ENCODE peak calls at places on chromosomes 16 and 17, in eight cellular contexts. I, S, K, E, A, M, O and N are unnamed samples.

GRCh38 chr17:15943971-15944719 is 785 bp upstream of the ADORA2B start:
- DNase-seq in I (no peak), S (no peak), K (no peak), E (no peak), A (no peak), M (no peak), O (no peak), N (no peak)

GRCh38 chr17:58577696-58578095 is 63.3 kb upstream of the MTMR4 start:
- DNase-seq in I (peak; percentile 80), S (peak; percentile 53), K (peak; percentile 26), E (peak; percentile 49), A (no peak), M (peak; percentile 45), O (peak; percentile 7), N (peak; percentile 64)

GRCh38 chr17:39612291-39612894 is 4.7 kb upstream of the NEUROD2 start:
- DNase-seq in I (no peak), S (no peak), K (no peak), E (no peak), A (no peak), M (no peak), O (no peak), N (no peak)

GRCh38 chr17:4858068-4858879 is 25.1 kb downstream of the MINK1 start:
- DNase-seq in I (no peak), S (no peak), K (no peak), E (no peak), A (no peak), M (no peak), O (peak; percentile 47), N (no peak)

GRCh38 chr16:5042574-5043171 is 8.9 kb upstream of the NAGPA start:
- DNase-seq in I (no peak), S (no peak), K (no peak), E (no peak), A (no peak), M (no peak), O (no peak), N (no peak)

GRCh38 chr16:85567101-85567866 is 45.8 kb upstream of the GSE1 start:
- DNase-seq in I (no peak), S (no peak), K (no peak), E (no peak), A (no peak), M (no peak), O (no peak), N (no peak)

GRCh38 chr17:45729284-45729907 is 54.7 kb upstream of the CRHR1 start:
- DNase-seq in I (no peak), S (no peak), K (no peak), E (no peak), A (peak; percentile 36), M (no peak), O (no peak), N (no peak)

GRCh38 chr16:1054660-1055556 is 17.6 kb upstream of the SSTR5 start:
- DNase-seq in I (no peak), S (peak; percentile 77), K (no peak), E (no peak), A (peak; percentile 52), M (peak; percentile 73), O (peak; percentile 35), N (peak; percentile 40)

GRCh38 chr16:3256876-3257465 is 538 bp upstream of the MEFV start:
- DNase-seq in I (no peak), S (no peak), K (no peak), E (no peak), A (no peak), M (no peak), O (no peak), N (no peak)

GRCh38 chr16:17617021-17617420 is 146.3 kb upstream of the XYLT1 start:
- DNase-seq in I (no peak), S (no peak), K (no peak), E (no peak), A (no peak), M (no peak), O (no peak), N (no peak)

GRCh38 chr16:49696414-49697101 is 159.4 kb downstream of the ZNF423 start:
- DNase-seq in I (no peak), S (no peak), K (no peak), E (no peak), A (no peak), M (no peak), O (no peak), N (no peak)

GRCh38 chr17:2655526-2655925 is 56.0 kb downstream of the CLUH start:
- DNase-seq in I (no peak), S (no peak), K (no peak), E (no peak), A (no peak), M (no peak), O (no peak), N (no peak)

GRCh38 chr16:15033309-15033707 is 22.6 kb downstream of the NTAN1 start:
- DNase-seq in I (no peak), S (no peak), K (no peak), E (no peak), A (no peak), M (peak; percentile 81), O (no peak), N (no peak)

GRCh38 chr17:44203731-44204452 is 4.2 kb upstream of the ATXN7L3 start:
- DNase-seq in I (no peak), S (peak; percentile 64), K (no peak), E (no peak), A (no peak), M (no peak), O (no peak), N (peak; percentile 39)

GRCh38 chr16:85152414-85153030 is 40.2 kb upstream of the CIBAR2 start:
- DNase-seq in I (no peak), S (no peak), K (no peak), E (no peak), A (peak; percentile 95), M (no peak), O (no peak), N (no peak)

GRCh38 chr17:64554028-64554637 is 47.4 kb downstream of the CEP95 start:
- DNase-seq in I (no peak), S (no peak), K (no peak), E (no peak), A (no peak), M (no peak), O (no peak), N (no peak)

GRCh38 chr17:65886240-65886639 is 305.7 kb downstream of the CEP112 start:
- DNase-seq in I (no peak), S (no peak), K (no peak), E (no peak), A (no peak), M (no peak), O (no peak), N (no peak)

GRCh38 chr17:83054518-83055125 is 24.8 kb upstream of the METRNL start:
- DNase-seq in I (no peak), S (no peak), K (no peak), E (peak; percentile 13), A (no peak), M (peak; percentile 8), O (no peak), N (peak; percentile 3)

GRCh38 chr17:41784207-41784744 is 2.2 kb downstream of the JUP start:
- DNase-seq in I (no peak), S (peak; percentile 80), K (peak; percentile 59), E (no peak), A (peak; percentile 37), M (peak; percentile 48), O (peak; percentile 53), N (no peak)

GRCh38 chr17:68344701-68345136 is 53.4 kb downstream of the ARSG start:
- DNase-seq in I (no peak), S (no peak), K (no peak), E (no peak), A (no peak), M (no peak), O (no peak), N (no peak)

GRCh38 chr16:89193021-89193575 is 7.2 kb downstream of the SLC22A31 start:
- DNase-seq in I (no peak), S (no peak), K (no peak), E (peak; percentile 76), A (no peak), M (peak; percentile 79), O (no peak), N (no peak)

GRCh38 chr17:284676-285355 is 67.8 kb downstream of the RPH3AL start:
- DNase-seq in I (peak; percentile 69), S (no peak), K (peak; percentile 7), E (peak; percentile 13), A (no peak), M (peak; percentile 8), O (no peak), N (no peak)

DNA sequence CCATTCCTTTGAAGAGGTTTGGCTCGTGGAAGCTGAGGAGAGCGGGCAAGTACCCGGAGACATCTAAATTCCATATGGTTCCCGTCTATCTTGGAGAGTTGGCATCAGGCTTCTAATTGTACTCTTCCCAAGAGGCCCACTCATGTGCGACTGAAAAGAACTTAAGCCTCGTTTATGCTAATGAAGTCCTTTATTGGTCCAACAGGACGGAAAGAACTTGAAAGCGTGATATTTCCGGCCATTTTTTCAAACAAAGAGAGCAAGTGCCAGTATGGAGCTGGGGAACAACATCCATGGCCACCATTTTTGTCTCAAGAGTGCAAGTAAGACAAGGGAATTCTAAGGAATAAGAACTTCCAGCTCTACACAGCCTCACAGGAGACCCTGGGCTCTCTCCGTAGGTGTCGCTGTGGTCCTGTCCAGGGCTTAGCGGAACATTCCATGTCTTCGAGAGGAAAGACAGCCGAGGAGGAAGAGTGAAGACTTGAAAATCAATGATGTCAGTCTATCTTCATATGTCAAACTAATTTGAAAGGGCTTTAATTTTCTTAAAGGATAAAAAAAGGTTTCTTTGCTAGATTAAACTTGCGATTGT is 566.0 kb upstream of the PSMD7 start:
- DNase-seq in I (no peak), S (no peak), K (no peak), E (no peak), A (no peak), M (no peak), O (no peak), N (no peak)
- TF ChIP-seq POLR2A in I (no peak), S (no peak), K (no peak), E (no peak), A (no peak), M (no peak), O (no peak), N (no peak)

DNA sequence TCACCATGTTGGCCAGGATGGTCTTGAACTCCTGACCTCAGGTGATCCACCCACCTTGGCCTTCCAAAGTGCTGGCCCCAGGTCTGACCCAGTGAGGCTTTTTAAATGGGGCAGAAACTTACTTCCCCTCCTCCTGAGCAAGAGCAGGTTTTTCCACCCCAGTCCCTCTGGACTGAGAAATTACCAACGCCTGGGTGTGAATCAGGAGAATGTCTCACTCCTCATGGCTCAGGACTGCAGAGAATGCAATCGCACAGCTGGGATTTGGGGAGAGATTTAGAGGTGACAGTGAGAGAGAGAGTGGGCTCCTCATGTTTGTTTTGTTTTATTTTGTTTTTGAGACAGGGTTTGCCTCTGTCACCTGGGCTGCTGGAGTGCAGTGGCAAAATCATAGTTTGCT is 203.6 kb downstream of the RAB11FIP4 start:
- DNase-seq in I (peak; percentile 52), S (no peak), K (no peak), E (no peak), A (no peak), M (no peak), O (no peak), N (no peak)
- H3K4me1 ChIP-seq in I (peaks cover 36% of the 10 kb centered on the region), S (peaks cover 38% of the 10 kb centered on the region), K (peaks cover 10% of the 10 kb centered on the region), E (no peaks in the 10 kb centered on the region), A (peaks cover 29% of the 10 kb centered on the region), M (no peaks in the 10 kb centered on the region), O (no peaks in the 10 kb centered on the region), N (peaks cover 9% of the 10 kb centered on the region)

GRCh38 chr17:35892091-35892637 is 12.0 kb upstream of the CCL5 start:
- DNase-seq in I (no peak), S (no peak), K (no peak), E (no peak), A (no peak), M (no peak), O (no peak), N (no peak)
- TF ChIP-seq POLR2A in I (no peak), S (no peak), K (no peak), E (no peak), A (no peak), M (no peak), O (no peak), N (no peak)

GRCh38 chr16:67457611-67458010 is 23.3 kb downstream of the ATP6V0D1 start:
- DNase-seq in I (no peak), S (no peak), K (no peak), E (no peak), A (no peak), M (no peak), O (no peak), N (no peak)
- H3K4me1 ChIP-seq in I (peaks cover 72% of the 10 kb centered on the region), S (peaks cover 8% of the 10 kb centered on the region), K (peaks cover 46% of the 10 kb centered on the region), E (peaks cover 45% of the 10 kb centered on the region), A (peaks cover 73% of the 10 kb centered on the region), M (peaks cover 25% of the 10 kb centered on the region), O (peaks cover 61% of the 10 kb centered on the region), N (peaks cover 67% of the 10 kb centered on the region)